ENCODE peak calls at places on chromosomes 16 and 17, in five cellular contexts. O, H, M, D and G are unnamed samples.

GRCh38 chr17:72774251-72774650 is 318.2 kb downstream of the SLC39A11 start:
- DNase-seq in M (no peak), D (no peak), H (no peak), O (no peak), G (no peak)

GRCh38 chr17:35668807-35669206 is 62.6 kb upstream of the RASL10B start:
- DNase-seq in M (no peak), H (no peak), O (no peak), D (no peak), G (no peak)

GRCh38 chr16:2983706-2984136 is 3.5 kb upstream of the PKMYT1 start:
- DNase-seq in O (peak; percentile 80), M (peak; percentile 86), D (peak; percentile 90), H (peak; percentile 72), G (peak; percentile 81)

GRCh38 chr16:81937305-81938038 is 73.8 kb downstream of the SDR42E1 start:
- DNase-seq in M (no peak), O (no peak), H (no peak), D (no peak), G (no peak)

GRCh38 chr16:74667215-74667765 is 613 bp upstream of the RFWD3 start:
- DNase-seq in O (peak; percentile 23), H (peak; percentile 13), D (peak; percentile 55), M (peak; percentile 70), G (no peak)

GRCh38 chr16:77387075-77387474 is 47.8 kb downstream of the ADAMTS18 start:
- DNase-seq in H (no peak), O (no peak), D (no peak), M (no peak), G (no peak)

GRCh38 chr16:74901606-74902005 is 83.3 kb downstream of the WDR59 start:
- DNase-seq in H (no peak), M (no peak), O (no peak), D (no peak), G (no peak)

GRCh38 chr17:81074875-81075274 is 39.9 kb downstream of the BAIAP2 start:
- DNase-seq in H (peak; percentile 38), D (no peak), O (no peak), M (no peak), G (no peak)

GRCh38 chr17:47844814-47845453 is 3.9 kb upstream of the SCRN2 start:
- DNase-seq in D (no peak), M (no peak), O (no peak), H (peak; percentile 38), G (no peak)
- TF ChIP-seq CTCF in D (no peak), M (peak; percentile 68), O (peak; percentile 55), H (peak; percentile 56), G (peak; percentile 48)

GRCh38 chr17:45104907-45105624 is 27.2 kb downstream of the PLCD3 start:
- DNase-seq in O (no peak), H (no peak), M (no peak), D (no peak), G (no peak)
- TF ChIP-seq CTCF in O (no peak), H (peak; percentile 2), M (peak; percentile 8), D (no peak), G (no peak)

GRCh38 chr16:19878760-19879159 is 5.9 kb downstream of the GPRC5B start:
- DNase-seq in O (no peak), H (no peak), M (no peak), D (no peak), G (no peak)

GRCh38 chr16:19881028-19881427 is 3.6 kb downstream of the GPRC5B start:
- DNase-seq in M (no peak), O (no peak), D (no peak), H (no peak), G (no peak)

GRCh38 chr16:19876501-19877059 is 8.1 kb downstream of the GPRC5B start:
- DNase-seq in H (no peak), D (no peak), M (no peak), O (no peak), G (no peak)

GRCh38 chr16:19881783-19882182 is 2.9 kb downstream of the GPRC5B start:
- DNase-seq in H (no peak), O (no peak), D (no peak), M (no peak), G (no peak)

GRCh38 chr16:19879241-19879792 is 5.3 kb downstream of the GPRC5B start:
- DNase-seq in H (no peak), M (peak; percentile 11), O (no peak), D (peak; percentile 67), G (no peak)
- TF ChIP-seq CTCF in H (no peak), M (no peak), O (no peak), D (no peak), G (no peak)

GRCh38 chr16:58105619-58106018 is 23.6 kb downstream of the CFAP20 start:
- DNase-seq in D (no peak), M (no peak), H (no peak), O (no peak), G (no peak)
- TF ChIP-seq CTCF in D (no peak), M (no peak), H (no peak), O (no peak), G (no peak)

GRCh38 chr17:76398523-76399174 is 14.2 kb downstream of the SPHK1 start:
- DNase-seq in H (no peak), O (no peak), D (no peak), M (no peak), G (no peak)
- TF ChIP-seq CTCF in H (no peak), O (no peak), D (no peak), M (no peak), G (no peak)

DNA sequence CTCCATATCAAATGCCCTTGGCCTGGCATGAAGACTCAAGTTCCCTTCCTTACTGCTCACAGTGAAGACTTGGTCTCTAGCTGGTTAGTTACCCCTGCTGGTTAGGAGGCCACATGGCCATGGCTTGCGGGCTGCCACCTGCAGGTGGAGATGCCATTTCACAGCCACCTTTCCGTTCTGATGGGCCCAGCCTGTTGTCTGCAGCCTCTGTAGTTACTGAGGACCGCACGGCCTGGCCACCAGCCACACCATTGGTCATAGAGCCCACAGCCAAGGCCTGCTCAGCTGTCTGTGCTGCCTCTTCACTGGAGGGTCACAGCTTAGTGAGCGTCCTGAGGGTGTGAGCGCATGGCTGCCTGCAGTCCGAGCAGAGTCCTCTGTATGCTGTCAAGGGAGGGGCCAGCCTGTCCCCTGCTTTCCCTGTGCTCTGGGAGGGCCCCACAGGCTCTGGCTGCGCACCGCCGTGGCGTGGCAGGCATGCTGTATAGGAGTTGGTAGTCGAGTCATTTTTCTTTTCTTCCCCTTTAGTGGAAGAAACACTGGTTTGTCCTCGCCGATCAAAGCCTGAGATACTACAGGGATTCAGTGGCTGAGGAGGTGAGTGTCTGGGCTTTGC is 59.2 kb downstream of the PLD6 start:
- DNase-seq in D (peak; percentile 85), M (peak; percentile 67), O (no peak), H (no peak), G (no peak)
- TF ChIP-seq CTCF in D (peak; percentile 38), M (peak; percentile 75), O (peak; percentile 47), H (peak; percentile 13), G (peak; percentile 54)

GRCh38 chr17:20226814-20227482 is 217.8 kb downstream of the SPECC1 start:
- DNase-seq in M (peak; percentile 83), H (peak; percentile 84), D (peak; percentile 86), O (peak; percentile 77), G (peak; percentile 58)

GRCh38 chr17:20228410-20228809 is 219.3 kb downstream of the SPECC1 start:
- DNase-seq in H (no peak), D (no peak), O (no peak), M (no peak), G (no peak)

GRCh38 chr17:20223808-20224328 is 214.7 kb downstream of the SPECC1 start:
- DNase-seq in D (no peak), O (no peak), M (peak; percentile 14), H (no peak), G (no peak)

GRCh38 chr17:20224379-20224778 is 215.2 kb downstream of the SPECC1 start:
- DNase-seq in H (no peak), M (no peak), O (no peak), D (no peak), G (no peak)

DNA sequence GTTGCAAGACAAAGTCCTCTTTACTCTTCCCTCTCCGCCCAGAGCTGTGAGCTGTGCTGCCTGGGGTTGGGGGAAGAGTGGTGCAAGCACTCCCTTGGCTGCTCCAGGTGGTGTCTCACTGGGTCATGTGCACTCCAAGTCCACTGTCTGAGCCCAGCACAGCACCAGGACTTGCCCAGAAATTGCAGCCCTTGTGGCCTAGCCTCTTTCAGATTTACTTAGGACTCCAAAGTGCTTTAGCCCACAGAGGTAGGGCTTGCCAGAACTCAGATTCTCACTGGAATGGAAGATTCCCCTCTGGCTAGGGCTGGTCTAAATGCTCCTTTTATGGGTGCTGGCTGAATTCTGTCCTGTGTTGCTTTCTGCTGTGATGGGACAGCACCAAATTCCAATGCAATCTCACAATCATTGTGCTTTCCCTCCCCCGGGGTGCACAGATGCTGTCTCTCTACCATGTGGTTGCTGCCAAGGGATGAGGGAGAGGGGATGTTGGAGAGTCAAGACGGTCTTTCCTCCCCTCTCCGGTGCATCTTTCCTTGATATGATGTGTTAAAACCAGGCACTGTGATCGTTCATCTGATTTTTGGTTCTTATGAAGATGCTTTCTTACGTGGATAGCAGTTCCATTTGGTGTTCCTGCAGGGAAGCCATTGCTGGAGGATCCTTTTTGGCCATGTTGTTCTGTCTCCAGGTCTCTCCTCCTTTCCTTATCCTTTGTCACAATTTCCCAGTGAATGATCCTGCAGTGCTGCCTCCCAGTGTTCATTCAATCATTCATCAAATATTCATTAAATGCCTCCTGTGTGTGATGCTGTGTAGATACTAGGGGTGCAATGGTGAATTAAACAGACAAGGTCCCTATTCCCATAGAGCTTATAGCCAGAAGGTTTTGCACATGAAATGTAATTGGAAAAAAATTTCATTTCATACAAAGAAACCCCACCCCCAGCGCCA is 216.3 kb downstream of the SPECC1 start:
- DNase-seq in D (no peak), H (no peak), M (no peak), O (no peak), G (no peak)
- TF ChIP-seq CTCF in D (no peak), H (no peak), M (no peak), O (no peak), G (no peak)

GRCh38 chr17:40069751-40070643 is 7.2 kb downstream of the THRA start:
- DNase-seq in M (no peak), D (peak; percentile 67), O (no peak), H (no peak), G (no peak)
- TF ChIP-seq CTCF in M (no peak), D (peak; percentile 34), O (peak; percentile 37), H (peak; percentile 41), G (no peak)

GRCh38 chr16:63365665-63366064 is 1329.4 kb upstream of the CDH8 start:
- DNase-seq in M (no peak), D (no peak), O (no peak), H (no peak), G (no peak)

GRCh38 chr16:63361032-63361624 is 1324.9 kb upstream of the CDH8 start:
- DNase-seq in M (peak; percentile 56), H (peak; percentile 65), D (no peak), O (peak; percentile 3), G (no peak)

GRCh38 chr16:63363738-63364137 is 1327.5 kb upstream of the CDH8 start:
- DNase-seq in H (no peak), M (no peak), O (no peak), D (no peak), G (no peak)
- TF ChIP-seq CTCF in H (no peak), M (no peak), O (no peak), D (no peak), G (no peak)

GRCh38 chr17:70276931-70277330 is 107.6 kb downstream of the KCNJ2 start:
- DNase-seq in D (no peak), H (no peak), O (no peak), M (no peak), G (no peak)
- TF ChIP-seq CTCF in D (no peak), H (no peak), O (no peak), M (no peak), G (no peak)